ENCODE peak calls at places on chromosome 10, in six cellular contexts. W, E, I, J, Q and A are unnamed samples.

GRCh38 chr10:78983608-78984007 is 85.2 kb upstream of the ZMIZ1 start:
- DNase-seq in W (no peak), E (no peak), I (no peak), J (no peak), Q (no peak), A (no peak)

GRCh38 chr10:84348860-84349259 is 20.5 kb downstream of the CCSER2 start:
- DNase-seq in W (no peak), E (no peak), I (peak; percentile 21), J (no peak), Q (no peak), A (no peak)

GRCh38 chr10:91909178-91909677 is at the start of gene FGFBP3:
- DNase-seq in W (peak; percentile 61), E (peak; percentile 65), I (no peak), J (peak; percentile 49), Q (peak; percentile 34), A (peak; percentile 61)

GRCh38 chr10:70376436-70377378 is 5.7 kb downstream of the LRRC20 start:
- DNase-seq in W (no peak), E (no peak), I (peak; percentile 41), J (no peak), Q (no peak), A (no peak)

GRCh38 chr10:6024334-6024682 is 37.9 kb downstream of the IL2RA start:
- DNase-seq in W (no peak), E (no peak), I (no peak), J (no peak), Q (no peak), A (no peak)

GRCh38 chr10:5569568-5569967 is 44.8 kb downstream of the CALML3 start:
- DNase-seq in W (no peak), E (no peak), I (no peak), J (no peak), Q (no peak), A (no peak)

GRCh38 chr10:35214607-35215020 is 88.0 kb downstream of the CREM start:
- DNase-seq in W (no peak), E (no peak), I (no peak), J (no peak), Q (no peak), A (no peak)

GRCh38 chr10:124025638-124026336 is 67.6 kb downstream of the CHST15 start:
- DNase-seq in W (no peak), E (peak; percentile 38), I (peak; percentile 31), J (peak; percentile 10), Q (peak; percentile 48), A (no peak)

GRCh38 chr10:79981356-79981672 is 32.4 kb upstream of the SFTPD start:
- DNase-seq in W (no peak), E (no peak), I (no peak), J (no peak), Q (no peak), A (no peak)

DNA sequence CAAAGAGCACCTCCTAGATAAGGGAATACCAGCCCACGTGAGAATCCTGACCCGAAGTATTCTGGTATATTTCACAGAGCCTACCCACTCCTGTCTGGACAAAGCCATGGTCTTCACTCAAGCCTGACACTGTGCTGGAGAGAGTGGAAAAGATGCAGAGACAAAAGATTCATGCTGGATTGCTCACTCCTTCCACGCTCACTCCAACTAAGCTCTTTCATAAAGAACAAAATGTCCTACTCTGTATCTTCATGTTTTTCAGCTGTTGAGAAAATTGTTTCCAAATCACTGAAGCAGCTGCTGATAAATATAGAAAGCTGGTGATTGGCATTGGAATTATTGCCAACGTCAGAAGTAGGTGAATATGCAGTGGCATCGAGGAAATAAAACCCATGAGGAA is 106.0 kb downstream of the ABLIM1 start:
- DNase-seq in W (no peak), E (no peak), I (no peak), J (no peak), Q (no peak), A (no peak)
- TF ChIP-seq JUN in W (no peak), E (no peak), I (no peak), J (no peak), Q (no peak), A (no peak)

GRCh38 chr10:33258951-33259350 is 75.5 kb downstream of the NRP1 start:
- DNase-seq in W (no peak), E (peak; percentile 58), I (no peak), J (no peak), Q (no peak), A (no peak)
- TF ChIP-seq MAX in W (no peak), E (peak; percentile 37), I (no peak), J (no peak), Q (no peak), A (no peak)

DNA sequence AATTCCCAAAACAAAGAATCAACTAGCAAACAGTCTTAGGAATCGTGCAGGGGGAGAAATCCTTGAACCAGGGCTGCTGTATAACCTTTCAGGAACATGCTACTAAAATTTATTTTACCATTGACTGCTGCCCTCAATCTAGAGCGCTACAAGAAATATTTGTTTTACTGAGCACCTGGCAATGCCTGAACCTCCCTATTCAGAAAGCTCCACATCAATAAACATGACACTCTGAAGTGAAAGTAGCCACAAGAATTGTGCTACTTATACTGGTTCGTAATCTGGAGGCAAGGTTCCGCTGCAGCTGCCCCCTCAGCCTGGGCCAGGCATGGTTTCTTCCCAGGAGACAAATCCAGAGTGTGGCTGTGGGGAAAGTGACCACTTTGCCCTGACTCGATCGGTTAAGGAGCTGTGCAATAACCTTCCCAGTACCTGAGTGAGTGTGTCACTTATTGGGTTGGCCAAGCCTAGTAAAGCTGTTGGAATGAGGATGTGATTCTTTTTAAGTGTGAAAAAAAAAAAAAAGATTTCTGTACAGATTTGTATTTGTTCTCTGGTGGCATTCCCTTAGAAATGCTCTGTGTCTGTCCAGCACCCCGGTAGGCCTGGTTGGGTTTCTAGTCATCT is 7.7 kb downstream of the VWA2 start:
- DNase-seq in W (no peak), E (no peak), I (no peak), J (no peak), Q (no peak), A (no peak)
- TF ChIP-seq JUN in W (no peak), E (no peak), I (no peak), J (no peak), Q (no peak), A (no peak)

DNA sequence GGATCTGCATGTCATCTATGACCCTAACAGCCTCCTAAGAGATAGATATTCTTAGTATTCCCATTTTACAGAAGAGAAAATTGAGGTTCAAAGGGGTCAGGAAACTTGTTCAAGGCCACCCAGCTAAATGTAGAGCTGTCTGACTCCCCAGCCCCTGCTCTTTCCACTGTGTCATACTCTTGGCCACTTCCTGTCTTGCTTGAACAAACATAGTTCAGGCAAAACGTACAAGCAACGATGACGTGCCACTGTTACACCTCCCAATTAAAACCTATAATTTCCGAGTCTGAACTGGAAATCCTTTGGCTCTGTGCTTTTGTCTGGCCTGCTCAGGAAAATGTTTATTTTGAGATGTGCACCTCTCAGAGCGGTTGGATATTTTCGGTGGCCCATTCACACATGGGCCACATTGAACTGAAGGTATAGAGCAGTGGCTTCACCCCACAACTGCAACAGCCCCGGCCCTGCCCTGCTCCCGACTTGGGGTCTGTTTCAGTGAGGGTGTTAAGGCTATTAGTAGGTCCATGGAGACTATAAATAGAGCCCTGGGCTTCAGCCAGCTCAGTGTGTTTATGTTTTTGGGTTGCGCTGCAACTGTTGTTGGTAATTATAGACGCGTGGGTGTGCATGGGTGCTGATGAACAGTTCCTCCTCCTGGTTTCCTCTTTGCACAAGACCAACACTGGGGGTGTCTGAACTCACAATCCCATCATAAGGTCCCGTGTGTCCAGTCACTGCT is 172.3 kb upstream of the ADO start:
- DNase-seq in W (no peak), E (peak; percentile 17), I (no peak), J (no peak), Q (no peak), A (no peak)
- TF ChIP-seq MAX in W (no peak), E (no peak), I (no peak), J (no peak), Q (no peak), A (no peak)

GRCh38 chr10:16742165-16742960 is 74.9 kb downstream of the RSU1 start:
- DNase-seq in W (no peak), E (no peak), I (peak; percentile 88), J (no peak), Q (no peak), A (no peak)
- TF ChIP-seq JUN in W (no peak), E (no peak), I (no peak), J (no peak), Q (no peak), A (no peak)

GRCh38 chr10:36232935-36233334 is 590.8 kb upstream of the FZD8 start:
- DNase-seq in W (no peak), E (no peak), I (no peak), J (no peak), Q (no peak), A (no peak)

GRCh38 chr10:36236931-36237330 is 594.8 kb upstream of the FZD8 start:
- DNase-seq in W (no peak), E (no peak), I (no peak), J (no peak), Q (no peak), A (no peak)

GRCh38 chr10:36236341-36236740 is 594.2 kb upstream of the FZD8 start:
- DNase-seq in W (no peak), E (no peak), I (no peak), J (no peak), Q (no peak), A (no peak)
- TF ChIP-seq MAX in W (no peak), E (no peak), I (no peak), J (no peak), Q (no peak), A (no peak)